ENCODE peak calls at places on chromosomes 1 and 21, in five cellular contexts. A, Y, K, H and W are unnamed samples.

GRCh38 chr1:150516050-150516591 is 569 bp downstream of the FALEC start:
- DNase-seq in A (no peak), Y (peak), K (no peak), H (no peak), W (no peak)

GRCh38 chr1:222105393-222105737 is 363.5 kb upstream of the DUSP10 start:
- DNase-seq in A (no peak), Y (no peak), K (no peak), H (no peak), W (no peak)

GRCh38 chr1:38962113-38962512 is 20.5 kb upstream of the RHBDL2 start:
- DNase-seq in A (no peak), Y (peak), K (no peak), H (no peak), W (no peak)

GRCh38 chr21:44998621-44999427 is 59.0 kb downstream of the SLX9 start:
- DNase-seq in A (no peak), Y (no peak), K (no peak), H (no peak), W (no peak)

GRCh38 chr1:40703316-40703715 is 11.8 kb downstream of the NFYC start:
- DNase-seq in A (no peak), Y (peak), K (no peak), H (no peak), W (no peak)

GRCh38 chr21:34598931-34599400 is 15.9 kb downstream of the RCAN1 start:
- DNase-seq in A (no peak), Y (peak), K (no peak), H (no peak), W (no peak)

GRCh38 chr21:33265664-33266049 is 510 bp upstream of the IL10RB start:
- DNase-seq in A (no peak), Y (no peak), K (peak), H (no peak), W (peak)

GRCh38 chr1:246176126-246177024 is 330.7 kb downstream of the SMYD3 start:
- DNase-seq in A (no peak), Y (no peak), K (no peak), H (no peak), W (no peak)

GRCh38 chr1:43061803-43062202 is 103.1 kb upstream of the SLC2A1 start:
- DNase-seq in A (no peak), Y (no peak), K (no peak), H (no peak), W (no peak)

GRCh38 chr21:46098303-46099141 is 610 bp downstream of the COL6A2 start:
- DNase-seq in A (no peak), Y (no peak), K (no peak), H (no peak), W (no peak)

GRCh38 chr1:81472387-81472786 is 328.3 kb upstream of the ADGRL2 start:
- DNase-seq in A (no peak), Y (no peak), K (no peak), H (no peak), W (no peak)

GRCh38 chr1:1164361-1164700 is 9.3 kb upstream of the TTLL10 start:
- DNase-seq in A (no peak), Y (no peak), K (no peak), H (no peak), W (no peak)

GRCh38 chr21:41767606-41768370 is 936 bp upstream of the RIPK4 start:
- DNase-seq in A (no peak), Y (peak), K (no peak), H (no peak), W (no peak)

GRCh38 chr1:228487336-228488106 is at the start of gene RNF187:
- DNase-seq in A (no peak), Y (no peak), K (peak), H (peak), W (no peak)

GRCh38 chr1:38918568-38918967 is 23.1 kb downstream of the RHBDL2 start:
- DNase-seq in A (no peak), Y (no peak), K (no peak), H (no peak), W (no peak)

GRCh38 chr1:31985430-31985829 is 28.2 kb upstream of the KHDRBS1 start:
- DNase-seq in A (no peak), Y (no peak), K (no peak), H (no peak), W (no peak)

GRCh38 chr1:53361541-53361961 is 33.7 kb upstream of the LRP8 start:
- DNase-seq in A (no peak), Y (no peak), K (no peak), H (no peak), W (no peak)

GRCh38 chr1:185157599-185158469 is 867 bp downstream of the SWT1 start:
- DNase-seq in A (no peak), Y (peak), K (no peak), H (no peak), W (no peak)

GRCh38 chr21:45406801-45407628 is 2.0 kb downstream of the COL18A1 start:
- DNase-seq in A (no peak), Y (no peak), K (no peak), H (no peak), W (no peak)

GRCh38 chr21:14762734-14763694 is 216.9 kb upstream of the SAMSN1 start:
- DNase-seq in A (no peak), Y (no peak), K (no peak), H (no peak), W (no peak)

GRCh38 chr1:89254658-89255287 is 17.9 kb downstream of the GBP5 start:
- DNase-seq in A (no peak), Y (no peak), K (no peak), H (no peak), W (no peak)

GRCh38 chr1:234218078-234218477 is 155.2 kb upstream of the COA6 start:
- DNase-seq in A (no peak), Y (no peak), K (no peak), H (no peak), W (peak)

GRCh38 chr1:229410692-229411433 is 23.0 kb downstream of the ACTA1 start:
- DNase-seq in A (peak), Y (peak), K (no peak), H (peak), W (peak)

GRCh38 chr1:42933060-42933586 is 25.5 kb downstream of the SLC2A1 start:
- DNase-seq in A (no peak), Y (no peak), K (no peak), H (no peak), W (no peak)

GRCh38 chr1:89552481-89553194 is 28.0 kb downstream of the LRRC8B start:
- DNase-seq in A (no peak), Y (no peak), K (no peak), H (no peak), W (peak)

GRCh38 chr21:14119038-14119437 is 91.7 kb downstream of the LIPI start:
- DNase-seq in A (no peak), Y (peak), K (no peak), H (no peak), W (no peak)

GRCh38 chr1:207910678-207911354 is at the start of gene CD34:
- DNase-seq in A (no peak), Y (no peak), K (no peak), H (no peak), W (no peak)

GRCh38 chr1:154496381-154496780 is 5.6 kb upstream of the TDRD10 start:
- DNase-seq in A (no peak), Y (no peak), K (no peak), H (no peak), W (no peak)

GRCh38 chr1:230919201-230919600 is 50.9 kb upstream of the C1orf198 start:
- DNase-seq in A (no peak), Y (no peak), K (no peak), H (no peak), W (no peak)

GRCh38 chr21:45305831-45306230 is 18.1 kb upstream of the POFUT2 start:
- DNase-seq in A (no peak), Y (no peak), K (no peak), H (no peak), W (no peak)

GRCh38 chr1:116909511-116910378 is at the start of gene PTGFRN:
- DNase-seq in A (no peak), Y (peak), K (no peak), H (no peak), W (no peak)

GRCh38 chr1:48035371-48036141 is 38.4 kb upstream of the TRABD2B start:
- DNase-seq in A (no peak), Y (no peak), K (no peak), H (no peak), W (peak)

GRCh38 chr1:226548281-226549093 is at the start of gene STUM:
- DNase-seq in A (no peak), Y (no peak), K (no peak), H (no peak), W (no peak)

GRCh38 chr1:25991937-25992688 is 5.8 kb downstream of the PAFAH2 start:
- DNase-seq in A (no peak), Y (no peak), K (no peak), H (no peak), W (no peak)

GRCh38 chr1:235275223-235275622 is 52.8 kb downstream of the ARID4B start:
- DNase-seq in A (no peak), Y (no peak), K (no peak), H (no peak), W (no peak)

GRCh38 chr1:168408531-168409242 is 128.0 kb downstream of the TBX19 start:
- DNase-seq in A (no peak), Y (peak), K (peak), H (peak), W (no peak)